ENCODE peak calls at places on chromosome 20, in six cellular contexts. L is adipocyte; U is stimulated activated naive CD4-positive, alpha-beta T cell; T is brain microvascular endothelial cell; D is activated CD4-positive, alpha-beta T cell treated with anti-CD3 and anti-CD28 coated beads for 24 hours; P is activated T-helper 1 cell treated with anti-CD3 and anti-CD28 coated beads, Interleukin-2, amount 50 U/mL, for 16 hours. J is an unnamed sample.

GRCh38 chr20:35515949-35516645 is 13.4 kb downstream of the C20orf173 start:
- DNase-seq in L (peak; percentile 68), U (no peak), T (peak; percentile 87), D (no peak), P (no peak), J (peak; percentile 28)

GRCh38 chr20:9344080-9344920 is 170.1 kb upstream of the LAMP5 start:
- DNase-seq in L (no peak), U (no peak), T (peak; percentile 35), D (no peak), P (no peak), J (no peak)

GRCh38 chr20:12824353-12824752 is 184.4 kb upstream of the SPTLC3 start:
- DNase-seq in L (no peak), U (no peak), T (no peak), D (no peak), P (no peak), J (no peak)

GRCh38 chr20:48567145-48567544 is 260.7 kb downstream of the PREX1 start:
- DNase-seq in L (no peak), U (no peak), T (no peak), D (no peak), P (no peak), J (no peak)

GRCh38 chr20:38201356-38201755 is 36.3 kb upstream of the TGM2 start:
- DNase-seq in L (peak; percentile 63), U (no peak), T (peak; percentile 84), D (no peak), P (no peak), J (no peak)

GRCh38 chr20:4519530-4519929 is 202.2 kb upstream of the PRND start:
- DNase-seq in L (no peak), U (no peak), T (no peak), D (no peak), P (no peak), J (no peak)

GRCh38 chr20:51036827-51037229 is 13.9 kb upstream of the KCNG1 start:
- DNase-seq in L (no peak), U (no peak), T (no peak), D (no peak), P (no peak), J (no peak)

GRCh38 chr20:10798811-10799210 is 125.0 kb upstream of the JAG1 start:
- DNase-seq in L (peak; percentile 11), U (no peak), T (no peak), D (no peak), P (no peak), J (no peak)

GRCh38 chr20:1906361-1907051 is 11.3 kb downstream of the SIRPA start:
- DNase-seq in L (no peak), U (no peak), T (no peak), D (no peak), P (no peak), J (no peak)

GRCh38 chr20:953742-954141 is 37.6 kb upstream of the ANGPT4 start:
- DNase-seq in L (peak; percentile 50), U (no peak), T (no peak), D (no peak), P (no peak), J (peak; percentile 8)

GRCh38 chr20:38209736-38210405 is 44.8 kb upstream of the TGM2 start:
- DNase-seq in L (no peak), U (no peak), T (no peak), D (no peak), P (no peak), J (no peak)

GRCh38 chr20:33666293-33667244 is at the start of gene ACTL10:
- DNase-seq in L (peak; percentile 99), U (peak; percentile 77), T (peak; percentile 98), D (peak; percentile 75), P (peak; percentile 54), J (no peak)

GRCh38 chr20:17611540-17612286 is 41.8 kb downstream of the DSTN start:
- DNase-seq in L (peak; percentile 30), U (no peak), T (no peak), D (no peak), P (no peak), J (no peak)

GRCh38 chr20:32516985-32517873 is 67.9 kb downstream of the NOL4L start:
- DNase-seq in L (no peak), U (no peak), T (no peak), D (no peak), P (no peak), J (no peak)

GRCh38 chr20:31547720-31548298 is 33.6 kb downstream of the HM13 start:
- DNase-seq in L (peak; percentile 33), U (no peak), T (no peak), D (no peak), P (no peak), J (no peak)